ENCODE peak calls at places on chromosomes 2 and 18, in nine cellular contexts. K is GM10248; J is CD4-positive, alpha-beta T cell; T is bronchial epithelial cell; Z is ovary; Y is foreskin keratinocyte; O is K562; A is cardiac fibroblast; V is foreskin fibroblast. H is an unnamed sample.

GRCh38 chr18:6920099-6920955 is 190.8 kb downstream of the ARHGAP28 start:
- DNase-seq in T (peak), V (peak), K (peak), O (peak), Z (peak), A (peak), J (no peak), Y (peak), H (peak)

GRCh38 chr2:127064642-127065250 is 42.2 kb downstream of the BIN1 start:
- DNase-seq in T (peak), Y (peak), J (no peak), A (peak), V (peak), O (peak), K (peak), Z (peak), H (peak)

GRCh38 chr2:25302758-25303436 is 38.8 kb downstream of the DNMT3A start:
- DNase-seq in V (no peak), O (no peak), A (no peak), Z (no peak), T (no peak), J (no peak), K (no peak), Y (no peak), H (no peak)

GRCh38 chr2:2707111-2708035 is 376.3 kb upstream of the MYT1L start:
- DNase-seq in T (no peak), V (no peak), K (no peak), A (no peak), Z (no peak), J (no peak), Y (no peak), O (no peak), H (no peak)

GRCh38 chr18:9965711-9966624 is 52.2 kb downstream of the VAPA start:
- DNase-seq in Z (no peak), V (no peak), O (no peak), Y (no peak), J (no peak), T (peak), K (no peak), A (no peak), H (no peak)

GRCh38 chr2:162061021-162061420 is 13.0 kb downstream of the DPP4 start:
- DNase-seq in T (no peak), O (no peak), V (no peak), Z (no peak), A (no peak), K (no peak), Y (no peak), J (no peak), H (no peak)

GRCh38 chr2:70247364-70248144 is 874 bp downstream of the TIA1 start:
- DNase-seq in Y (no peak), K (no peak), J (no peak), T (peak), O (no peak), V (peak), A (peak), Z (no peak), H (no peak)

GRCh38 chr2:75527676-75528075 is 33.1 kb downstream of the EVA1A start:
- DNase-seq in Z (no peak), Y (no peak), V (peak), O (no peak), A (peak), T (no peak), K (no peak), J (no peak), H (no peak)

GRCh38 chr2:231410293-231411004 is 14.9 kb downstream of the B3GNT7 start:
- DNase-seq in V (no peak), K (no peak), A (no peak), T (no peak), J (no peak), Z (no peak), Y (no peak), O (no peak), H (no peak)

GRCh38 chr2:208250401-208250800 is 4.5 kb downstream of the IDH1 start:
- DNase-seq in Z (no peak), Y (no peak), K (no peak), V (peak), J (no peak), A (peak), T (peak), O (no peak), H (no peak)

GRCh38 chr2:226423498-226423960 is 376.1 kb downstream of the IRS1 start:
- DNase-seq in Y (peak), K (peak), J (peak), Z (peak), A (no peak), V (peak), T (peak), O (no peak), H (no peak)

GRCh38 chr2:70098032-70098431 is 10.8 kb downstream of the PCBP1 start:
- DNase-seq in T (no peak), A (no peak), Z (no peak), V (no peak), J (no peak), O (no peak), Y (no peak), K (no peak), H (no peak)

GRCh38 chr2:216216951-216217903 is 108.1 kb downstream of the XRCC5 start:
- DNase-seq in Z (no peak), J (no peak), V (peak), T (peak), K (no peak), Y (peak), O (peak), A (peak), H (peak)

GRCh38 chr2:104408266-104408665 is 445.6 kb upstream of the POU3F3 start:
- DNase-seq in A (no peak), T (no peak), V (no peak), Y (no peak), Z (no peak), J (no peak), O (no peak), K (no peak), H (no peak)

DNA sequence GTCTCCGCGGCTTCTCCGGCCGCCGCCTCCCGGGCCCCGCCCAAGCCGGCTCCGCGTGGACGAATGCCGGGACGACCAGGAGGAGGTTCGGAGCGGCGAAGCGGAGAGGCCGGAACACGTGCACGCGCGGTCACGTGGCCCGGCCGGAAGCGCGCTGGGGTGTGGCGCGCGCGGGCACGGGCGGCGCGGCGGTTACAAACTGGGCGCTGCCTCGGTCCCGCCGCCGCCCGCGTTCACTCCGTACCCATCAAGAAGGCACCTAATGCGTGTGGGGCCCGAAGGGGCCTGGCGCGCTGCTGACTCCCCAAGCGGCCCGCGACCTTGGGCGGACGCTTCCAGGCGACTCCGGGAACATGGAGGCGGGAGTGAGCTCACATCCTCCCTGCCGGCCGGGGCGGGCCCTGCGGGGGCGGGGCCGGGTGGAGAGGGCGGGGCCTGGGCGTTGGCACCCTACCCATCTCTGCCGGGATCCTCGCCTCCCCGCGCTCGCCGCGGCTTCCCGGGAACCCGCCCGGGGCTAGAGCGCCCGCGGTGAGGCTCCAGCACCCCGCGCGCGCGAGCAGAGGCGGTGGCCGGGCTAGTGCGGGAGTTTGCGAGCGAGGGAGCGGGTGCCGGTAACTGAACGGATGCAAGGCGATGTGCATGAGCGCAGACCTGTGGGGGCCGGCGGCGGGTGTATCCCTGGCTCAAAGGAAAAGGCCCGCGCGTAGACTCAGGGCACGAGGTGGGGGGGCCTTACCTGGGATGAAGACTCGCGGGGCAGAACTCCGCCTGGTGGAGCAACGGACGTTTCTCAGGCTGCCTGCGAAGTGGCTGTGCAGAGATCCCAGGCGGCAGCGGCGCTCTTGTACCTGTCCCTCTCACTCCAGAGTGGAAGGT is at the start of gene TMEM185B:
- DNase-seq in O (peak), Y (peak), A (peak), V (peak), K (peak), Z (peak), T (peak), J (peak), H (peak)
- TF ChIP-seq CTCF in O (peak), Y (peak), A (peak), V (no peak), K (no peak), Z (peak), T (peak), J (no peak), H (peak)

GRCh38 chr2:105595536-105595935 is 149.2 kb upstream of the NCK2 start:
- DNase-seq in J (no peak), Y (peak), Z (no peak), A (no peak), O (no peak), K (no peak), T (peak), V (no peak), H (no peak)
- TF ChIP-seq CTCF in J (no peak), Y (peak), Z (no peak), A (no peak), O (no peak), K (no peak), T (peak), V (no peak), H (no peak)

GRCh38 chr2:142734231-142734630 is 143.2 kb upstream of the KYNU start:
- DNase-seq in Y (no peak), Z (no peak), K (no peak), J (no peak), A (no peak), T (no peak), V (no peak), O (no peak), H (no peak)
- TF ChIP-seq CTCF in Y (peak), Z (no peak), K (no peak), J (no peak), A (peak), T (peak), V (no peak), O (no peak), H (peak)

GRCh38 chr2:63300835-63301234 is 250.2 kb downstream of the OTX1 start:
- DNase-seq in A (peak), Z (no peak), K (no peak), J (no peak), O (no peak), T (no peak), V (no peak), Y (no peak), H (no peak)
- TF ChIP-seq CTCF in A (no peak), Z (no peak), K (peak), J (no peak), O (peak), T (no peak), V (no peak), Y (peak), H (peak)

DNA sequence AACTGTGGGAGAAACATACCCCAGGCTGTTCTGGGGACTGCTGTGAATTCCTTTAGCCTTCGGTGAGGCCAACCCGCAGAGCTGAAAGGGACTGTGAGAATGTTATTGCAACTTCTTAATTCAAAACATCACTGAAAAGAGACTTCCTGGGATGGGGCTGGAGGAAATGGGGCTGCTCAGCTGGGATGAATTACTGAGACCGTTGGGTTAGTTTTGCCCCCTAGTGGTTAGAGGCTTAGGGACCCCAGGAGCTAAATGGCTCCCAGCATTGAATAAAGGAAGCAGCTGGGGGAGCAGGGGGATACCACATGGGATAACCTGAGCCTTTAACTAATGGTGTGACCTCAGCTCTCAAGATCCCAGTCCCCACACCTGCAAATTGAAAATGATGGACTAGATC is 941.1 kb upstream of the FANCL start:
- DNase-seq in J (no peak), O (peak), Y (no peak), V (peak), K (no peak), Z (no peak), T (peak), A (no peak), H (no peak)
- TF ChIP-seq CTCF in J (no peak), O (peak), Y (peak), V (peak), K (no peak), Z (no peak), T (peak), A (no peak), H (peak)